ENCODE peak calls at places on chromosome 16, in ten cellular contexts. A is tibial nerve; P is AG04449; I is CD4-positive, alpha-beta T cell; X is cardiac muscle cell; L is NB4; Z is heart left ventricle; K is GM13977; Y is AG04450; Q is lung. S is an unnamed sample.
A peak's percentile ranks its signal among the peaks of the same experiment; 100 is the strongest.

GRCh38 chr16:13684819-13685218 is 235.1 kb upstream of the ERCC4 start:
- DNase-seq in A (no peak), P (no peak), I (no peak), X (no peak), L (no peak), Z (no peak), K (no peak), Y (no peak), Q (no peak), S (no peak)

GRCh38 chr16:31090540-31090939 is 1.8 kb upstream of the PRSS53 start:
- DNase-seq in A (no peak), P (no peak), I (no peak), X (no peak), L (no peak), Z (peak; percentile 7), K (no peak), Y (no peak), Q (no peak), S (no peak)

GRCh38 chr16:75093598-75094540 is 22.7 kb downstream of the LDHD start:
- DNase-seq in A (no peak), P (no peak), I (no peak), X (no peak), L (no peak), Z (no peak), K (no peak), Y (no peak), Q (no peak), S (no peak)

GRCh38 chr16:66091462-66091861 is 275.0 kb upstream of the CDH5 start:
- DNase-seq in A (no peak), P (no peak), I (no peak), X (peak; percentile 56), L (peak; percentile 27), Z (no peak), K (no peak), Y (no peak), Q (no peak), S (no peak)

GRCh38 chr16:85245307-85246172 is 133.3 kb upstream of the CIBAR2 start:
- DNase-seq in A (peak; percentile 59), P (no peak), I (peak; percentile 44), X (peak; percentile 80), L (peak; percentile 68), Z (peak; percentile 63), K (peak; percentile 73), Y (peak; percentile 50), Q (peak; percentile 57), S (no peak)

GRCh38 chr16:454397-454940 is 29.0 kb downstream of the RAB11FIP3 start:
- DNase-seq in A (no peak), P (no peak), I (no peak), X (no peak), L (no peak), Z (no peak), K (no peak), Y (no peak), Q (no peak), S (no peak)

GRCh38 chr16:50497592-50497991 is 50.6 kb upstream of the NKD1 start:
- DNase-seq in A (no peak), P (peak; percentile 0), I (no peak), X (peak; percentile 32), L (peak; percentile 28), Z (no peak), K (no peak), Y (no peak), Q (peak; percentile 18), S (no peak)

GRCh38 chr16:55539049-55539448 is 27.4 kb upstream of the CAPNS2 start:
- DNase-seq in A (no peak), P (no peak), I (no peak), X (peak; percentile 68), L (peak; percentile 81), Z (no peak), K (no peak), Y (no peak), Q (no peak), S (no peak)

GRCh38 chr16:79083879-79084278 is 516.7 kb downstream of the MAF start:
- DNase-seq in A (no peak), P (no peak), I (no peak), X (no peak), L (peak; percentile 67), Z (no peak), K (no peak), Y (no peak), Q (no peak), S (no peak)

GRCh38 chr16:2512920-2513404 is 790 bp upstream of the ATP6V0C start:
- DNase-seq in A (no peak), P (no peak), I (peak; percentile 36), X (no peak), L (peak; percentile 41), Z (no peak), K (peak; percentile 70), Y (no peak), Q (peak; percentile 32), S (no peak)

GRCh38 chr16:81513204-81514040 is 68.8 kb downstream of the CMIP start:
- DNase-seq in A (peak; percentile 49), P (no peak), I (no peak), X (peak; percentile 52), L (no peak), Z (peak; percentile 75), K (no peak), Y (no peak), Q (no peak), S (no peak)

GRCh38 chr16:85360323-85361277 is 248.3 kb upstream of the CIBAR2 start:
- DNase-seq in A (no peak), P (no peak), I (peak; percentile 7), X (no peak), L (no peak), Z (no peak), K (no peak), Y (no peak), Q (peak; percentile 45), S (no peak)

GRCh38 chr16:72072514-72073342 is 9.7 kb downstream of the HPR start:
- DNase-seq in A (no peak), P (no peak), I (no peak), X (peak; percentile 89), L (no peak), Z (peak; percentile 56), K (no peak), Y (no peak), Q (no peak), S (no peak)

GRCh38 chr16:57147381-57148191 is 38.3 kb downstream of the PSME3IP1 start:
- DNase-seq in A (no peak), P (no peak), I (no peak), X (peak; percentile 27), L (peak; percentile 88), Z (no peak), K (no peak), Y (no peak), Q (no peak), S (peak; percentile 13)

GRCh38 chr16:57148481-57148880 is 37.4 kb downstream of the PSME3IP1 start:
- DNase-seq in A (no peak), P (no peak), I (no peak), X (no peak), L (no peak), Z (no peak), K (no peak), Y (no peak), Q (no peak), S (peak; percentile 1)

GRCh38 chr16:57145964-57146647 is 39.7 kb downstream of the PSME3IP1 start:
- DNase-seq in A (no peak), P (no peak), I (no peak), X (no peak), L (peak; percentile 60), Z (no peak), K (no peak), Y (no peak), Q (no peak), S (peak; percentile 21)

GRCh38 chr16:57145046-57145963 is 40.5 kb downstream of the PSME3IP1 start:
- DNase-seq in A (no peak), P (no peak), I (no peak), X (peak; percentile 29), L (peak; percentile 59), Z (no peak), K (no peak), Y (no peak), Q (no peak), S (peak; percentile 15)

GRCh38 chr16:57146735-57147134 is 39.1 kb downstream of the PSME3IP1 start:
- DNase-seq in A (no peak), P (no peak), I (no peak), X (no peak), L (peak; percentile 63), Z (no peak), K (no peak), Y (no peak), Q (no peak), S (peak; percentile 10)
- TF ChIP-seq CTCF in A (no peak), P (no peak), I (no peak), X (peak; percentile 24), L (peak; percentile 6), Z (no peak), K (no peak), Y (peak; percentile 15), Q (no peak), S (no peak)

DNA sequence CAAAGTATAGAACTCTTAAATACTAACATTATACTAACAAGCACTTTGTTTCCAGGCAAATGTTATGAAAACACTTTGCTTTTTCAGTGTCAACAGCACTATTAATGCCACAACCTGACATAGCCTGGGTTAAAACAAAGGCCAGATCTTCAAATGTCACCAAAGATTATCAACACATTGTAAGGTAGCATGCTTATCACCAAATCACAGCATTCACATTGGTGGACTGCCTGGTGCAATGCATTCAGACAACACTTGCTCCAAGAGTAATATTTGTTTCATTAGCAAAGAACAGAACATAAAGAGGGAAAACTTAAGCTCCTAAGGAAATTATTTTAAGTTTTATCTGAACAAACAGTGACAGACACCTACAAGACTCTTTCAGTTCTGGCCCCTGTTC is 1361.2 kb downstream of the CDH8 start:
- DNase-seq in A (no peak), P (no peak), I (no peak), X (no peak), L (no peak), Z (no peak), K (no peak), Y (no peak), Q (no peak), S (no peak)
- TF ChIP-seq CTCF in A (no peak), P (no peak), I (no peak), X (no peak), L (no peak), Z (no peak), K (no peak), Y (no peak), Q (no peak), S (no peak)

GRCh38 chr16:30054959-30055553 is 10.5 kb upstream of the ALDOA start:
- DNase-seq in A (no peak), P (no peak), I (peak; percentile 47), X (no peak), L (peak; percentile 59), Z (no peak), K (peak; percentile 66), Y (no peak), Q (no peak), S (no peak)
- TF ChIP-seq CTCF in A (no peak), P (peak; percentile 72), I (peak; percentile 55), X (peak; percentile 63), L (peak; percentile 68), Z (peak; percentile 24), K (peak; percentile 79), Y (peak; percentile 46), Q (peak; percentile 5), S (no peak)

DNA sequence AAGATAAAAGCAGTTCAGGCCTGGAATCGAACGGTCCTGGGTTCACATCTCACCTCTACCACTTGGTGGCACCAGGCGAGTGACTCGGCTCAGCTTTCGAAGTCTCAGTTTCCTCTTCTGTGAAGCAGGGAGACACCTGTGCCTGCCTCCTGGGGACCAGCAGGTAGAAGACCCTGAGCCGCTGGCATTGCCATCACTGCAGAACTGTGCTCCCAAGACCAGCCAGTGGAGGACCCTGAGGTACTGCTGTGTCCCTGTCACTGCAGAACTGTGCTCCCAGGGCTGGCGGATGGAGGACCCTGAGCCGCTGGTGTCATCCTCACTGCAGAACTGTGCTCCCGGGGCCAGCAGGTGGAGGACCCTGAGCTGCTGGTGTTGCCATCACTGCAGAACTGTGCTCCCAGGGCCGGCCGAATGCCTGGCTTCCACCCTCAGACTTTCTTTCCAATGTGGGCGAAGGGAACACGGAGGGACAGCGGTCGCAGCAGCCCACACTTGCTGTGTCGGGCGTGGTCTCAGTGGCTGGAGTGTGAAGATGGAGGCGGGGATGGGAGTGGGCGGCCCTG is 8.7 kb upstream of the SLC7A5 start:
- DNase-seq in A (no peak), P (no peak), I (no peak), X (no peak), L (no peak), Z (no peak), K (no peak), Y (no peak), Q (no peak), S (no peak)
- TF ChIP-seq CTCF in A (no peak), P (peak; percentile 3), I (no peak), X (peak; percentile 6), L (peak; percentile 18), Z (no peak), K (peak; percentile 54), Y (no peak), Q (no peak), S (no peak)